ENCODE peak calls at places on chromosomes 4 and X, in five cellular contexts. One of them, this sample, is unnamed.

GRCh38 chrX:105114554-105115130 is 105.9 kb downstream of the TEX13A start:
- DNase-seq in naive thymus-derived CD4-positive, alpha-beta T cell: no peak
- DNase-seq in upper lobe of right lung: no peak
- DNase-seq in cardiac muscle cell: no peak
- DNase-seq in AG10803: no peak
- DNase-seq in this sample: no peak

GRCh38 chr4:152106113-152106763 is 345.4 kb upstream of the GATB start:
- DNase-seq in naive thymus-derived CD4-positive, alpha-beta T cell: no peak
- DNase-seq in upper lobe of right lung: no peak
- DNase-seq in cardiac muscle cell: peak
- DNase-seq in AG10803: peak
- DNase-seq in this sample: peak

GRCh38 chr4:70874268-70875156 is 27.7 kb upstream of the MOB1B start:
- DNase-seq in naive thymus-derived CD4-positive, alpha-beta T cell: no peak
- DNase-seq in upper lobe of right lung: no peak
- DNase-seq in cardiac muscle cell: no peak
- DNase-seq in AG10803: no peak
- DNase-seq in this sample: no peak

GRCh38 chr4:68498413-68499007 is 51.2 kb downstream of the TMPRSS11E start:
- DNase-seq in naive thymus-derived CD4-positive, alpha-beta T cell: peak
- DNase-seq in upper lobe of right lung: no peak
- DNase-seq in cardiac muscle cell: peak
- DNase-seq in AG10803: peak
- DNase-seq in this sample: peak

GRCh38 chr4:135192746-135193535 is 991.4 kb upstream of the PABPC4L start:
- DNase-seq in naive thymus-derived CD4-positive, alpha-beta T cell: no peak
- DNase-seq in upper lobe of right lung: no peak
- DNase-seq in cardiac muscle cell: no peak
- DNase-seq in AG10803: no peak
- DNase-seq in this sample: no peak

GRCh38 chr4:108172231-108172779 is 3.6 kb upstream of the LEF1 start:
- DNase-seq in naive thymus-derived CD4-positive, alpha-beta T cell: no peak
- DNase-seq in upper lobe of right lung: peak
- DNase-seq in cardiac muscle cell: peak
- DNase-seq in AG10803: no peak
- DNase-seq in this sample: no peak

GRCh38 chr4:170242471-170242870 is 152.7 kb upstream of the AADAT start:
- DNase-seq in naive thymus-derived CD4-positive, alpha-beta T cell: no peak
- DNase-seq in upper lobe of right lung: no peak
- DNase-seq in cardiac muscle cell: no peak
- DNase-seq in AG10803: peak
- DNase-seq in this sample: no peak

GRCh38 chrX:110851780-110852179 is 56.2 kb upstream of the CHRDL1 start:
- DNase-seq in naive thymus-derived CD4-positive, alpha-beta T cell: no peak
- DNase-seq in upper lobe of right lung: no peak
- DNase-seq in cardiac muscle cell: peak
- DNase-seq in AG10803: peak
- DNase-seq in this sample: peak

GRCh38 chrX:96684339-96685204 is at the start of gene DIAPH2:
- DNase-seq in naive thymus-derived CD4-positive, alpha-beta T cell: peak
- DNase-seq in upper lobe of right lung: peak
- DNase-seq in cardiac muscle cell: peak
- DNase-seq in AG10803: peak
- DNase-seq in this sample: peak

GRCh38 chrX:134423606-134424005 is 36.4 kb upstream of the HPRT1 start:
- DNase-seq in naive thymus-derived CD4-positive, alpha-beta T cell: no peak
- DNase-seq in upper lobe of right lung: no peak
- DNase-seq in cardiac muscle cell: peak
- DNase-seq in AG10803: peak
- DNase-seq in this sample: no peak

GRCh38 chrX:69189972-69190371 is 24.7 kb upstream of the PJA1 start:
- DNase-seq in naive thymus-derived CD4-positive, alpha-beta T cell: no peak
- DNase-seq in upper lobe of right lung: no peak
- DNase-seq in cardiac muscle cell: peak
- DNase-seq in AG10803: no peak
- DNase-seq in this sample: no peak

GRCh38 chr4:2689825-2690700 is 66.1 kb downstream of the TNIP2 start:
- DNase-seq in naive thymus-derived CD4-positive, alpha-beta T cell: no peak
- DNase-seq in upper lobe of right lung: no peak
- DNase-seq in cardiac muscle cell: no peak
- DNase-seq in AG10803: no peak
- DNase-seq in this sample: no peak

GRCh38 chrX:64394059-64394873 is 986 bp downstream of the MTMR8 start:
- DNase-seq in naive thymus-derived CD4-positive, alpha-beta T cell: no peak
- DNase-seq in upper lobe of right lung: no peak
- DNase-seq in cardiac muscle cell: no peak
- DNase-seq in AG10803: no peak
- DNase-seq in this sample: no peak

GRCh38 chrX:45508459-45508858 is 307.8 kb upstream of the DIPK2B start:
- DNase-seq in naive thymus-derived CD4-positive, alpha-beta T cell: no peak
- DNase-seq in upper lobe of right lung: no peak
- DNase-seq in cardiac muscle cell: peak
- DNase-seq in AG10803: peak
- DNase-seq in this sample: peak

GRCh38 chrX:29952016-29952415 is 263.3 kb upstream of the MAGEB2 start:
- DNase-seq in naive thymus-derived CD4-positive, alpha-beta T cell: no peak
- DNase-seq in upper lobe of right lung: no peak
- DNase-seq in cardiac muscle cell: peak
- DNase-seq in AG10803: no peak
- DNase-seq in this sample: no peak

GRCh38 chr4:151652841-151653547 is 107.8 kb downstream of the GATB start:
- DNase-seq in naive thymus-derived CD4-positive, alpha-beta T cell: no peak
- DNase-seq in upper lobe of right lung: no peak
- DNase-seq in cardiac muscle cell: peak
- DNase-seq in AG10803: peak
- DNase-seq in this sample: no peak

GRCh38 chr4:108141213-108142045 is 27.3 kb downstream of the LEF1 start:
- DNase-seq in naive thymus-derived CD4-positive, alpha-beta T cell: no peak
- DNase-seq in upper lobe of right lung: no peak
- DNase-seq in cardiac muscle cell: no peak
- DNase-seq in AG10803: peak
- DNase-seq in this sample: no peak

GRCh38 chrX:16671005-16671404 is 21.0 kb downstream of the S100G start:
- DNase-seq in naive thymus-derived CD4-positive, alpha-beta T cell: peak
- DNase-seq in upper lobe of right lung: no peak
- DNase-seq in cardiac muscle cell: peak
- DNase-seq in AG10803: peak
- DNase-seq in this sample: no peak

GRCh38 chrX:54435121-54435520 is 5.1 kb upstream of the TSR2 start:
- DNase-seq in naive thymus-derived CD4-positive, alpha-beta T cell: no peak
- DNase-seq in upper lobe of right lung: no peak
- DNase-seq in cardiac muscle cell: no peak
- DNase-seq in AG10803: no peak
- DNase-seq in this sample: no peak

GRCh38 chr4:99617374-99617773 is 40.3 kb downstream of the C4orf54 start:
- DNase-seq in naive thymus-derived CD4-positive, alpha-beta T cell: no peak
- DNase-seq in upper lobe of right lung: no peak
- DNase-seq in cardiac muscle cell: no peak
- DNase-seq in AG10803: no peak
- DNase-seq in this sample: peak

GRCh38 chr4:99612281-99612680 is 37.7 kb downstream of the MTTP start:
- DNase-seq in naive thymus-derived CD4-positive, alpha-beta T cell: no peak
- DNase-seq in upper lobe of right lung: no peak
- DNase-seq in cardiac muscle cell: no peak
- DNase-seq in AG10803: no peak
- DNase-seq in this sample: no peak

GRCh38 chr4:99612704-99613103 is 38.1 kb downstream of the MTTP start:
- DNase-seq in naive thymus-derived CD4-positive, alpha-beta T cell: no peak
- DNase-seq in upper lobe of right lung: no peak
- DNase-seq in cardiac muscle cell: no peak
- DNase-seq in AG10803: no peak
- DNase-seq in this sample: no peak

GRCh38 chr4:99614491-99614890 is 39.9 kb downstream of the MTTP start:
- DNase-seq in naive thymus-derived CD4-positive, alpha-beta T cell: no peak
- DNase-seq in upper lobe of right lung: no peak
- DNase-seq in cardiac muscle cell: no peak
- DNase-seq in AG10803: no peak
- DNase-seq in this sample: no peak

DNA sequence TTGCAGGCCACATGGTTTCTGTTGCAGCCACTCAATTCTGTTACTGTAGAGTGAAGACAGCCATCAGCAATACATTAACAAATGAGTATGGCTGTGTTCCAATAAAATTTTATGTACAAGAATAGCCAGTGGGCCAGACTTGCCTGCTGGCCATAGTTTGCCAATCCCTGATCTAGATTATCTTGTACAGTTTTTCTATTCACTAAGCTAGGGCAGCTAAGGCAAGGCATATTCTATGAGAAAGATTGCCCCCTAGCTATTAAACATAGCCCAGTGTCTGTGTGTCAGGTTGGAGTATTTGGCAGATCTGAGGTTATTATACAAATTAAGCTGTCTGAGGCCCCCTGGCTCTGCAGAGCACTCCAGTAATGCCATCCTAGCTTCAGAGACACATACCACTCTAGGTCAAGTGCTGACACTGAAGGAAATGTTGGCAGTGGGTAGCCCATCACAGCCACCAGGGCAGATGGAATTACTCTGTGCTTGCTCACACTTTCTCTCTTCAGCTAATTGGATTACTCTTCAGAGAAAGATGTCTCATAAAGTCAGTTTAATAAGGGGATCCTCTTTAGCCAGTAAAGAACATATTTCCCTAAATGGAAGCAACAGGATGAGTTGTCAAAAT is 40.7 kb downstream of the MTTP start:
- DNase-seq in naive thymus-derived CD4-positive, alpha-beta T cell: no peak
- DNase-seq in upper lobe of right lung: no peak
- DNase-seq in cardiac muscle cell: no peak
- DNase-seq in AG10803: no peak
- DNase-seq in this sample: no peak
- H3K4me3 ChIP-seq in naive thymus-derived CD4-positive, alpha-beta T cell: no peak
- H3K4me3 ChIP-seq in upper lobe of right lung: no peak
- H3K4me3 ChIP-seq in cardiac muscle cell: no peak
- H3K4me3 ChIP-seq in AG10803: no peak
- H3K4me3 ChIP-seq in this sample: no peak

GRCh38 chr4:184416913-184417734 is 57.2 kb downstream of the IRF2 start:
- DNase-seq in naive thymus-derived CD4-positive, alpha-beta T cell: peak
- DNase-seq in upper lobe of right lung: no peak
- DNase-seq in cardiac muscle cell: peak
- DNase-seq in AG10803: no peak
- DNase-seq in this sample: no peak
- H3K4me3 ChIP-seq in naive thymus-derived CD4-positive, alpha-beta T cell: peak
- H3K4me3 ChIP-seq in upper lobe of right lung: peak
- H3K4me3 ChIP-seq in cardiac muscle cell: no peak
- H3K4me3 ChIP-seq in AG10803: peak
- H3K4me3 ChIP-seq in this sample: no peak

DNA sequence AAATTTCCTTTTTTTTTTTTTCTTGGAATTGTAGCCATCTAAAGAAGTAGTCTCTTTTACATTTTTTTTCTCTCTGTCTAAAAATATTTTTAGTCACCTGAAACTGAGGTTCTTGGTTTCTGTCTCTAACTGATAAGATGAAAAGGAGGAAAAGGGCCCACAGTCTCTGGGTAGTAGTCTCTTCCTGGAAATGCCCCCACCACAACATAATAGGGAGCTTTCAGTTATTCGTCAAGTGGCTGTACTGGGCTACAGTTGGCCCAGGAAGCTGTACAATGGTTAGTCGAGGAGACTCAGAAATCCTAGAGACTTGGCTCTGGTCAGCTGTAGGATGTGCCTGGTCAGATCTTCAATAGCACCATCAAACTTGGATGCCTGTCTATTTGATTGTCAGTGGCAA is 163.4 kb downstream of the ACTRT1 start:
- DNase-seq in naive thymus-derived CD4-positive, alpha-beta T cell: no peak
- DNase-seq in upper lobe of right lung: no peak
- DNase-seq in cardiac muscle cell: no peak
- DNase-seq in AG10803: no peak
- DNase-seq in this sample: no peak
- H3K4me3 ChIP-seq in naive thymus-derived CD4-positive, alpha-beta T cell: no peak
- H3K4me3 ChIP-seq in upper lobe of right lung: no peak
- H3K4me3 ChIP-seq in cardiac muscle cell: no peak
- H3K4me3 ChIP-seq in AG10803: no peak
- H3K4me3 ChIP-seq in this sample: no peak

GRCh38 chrX:129981207-129981553 is 1.3 kb upstream of the BCORL1 start:
- DNase-seq in naive thymus-derived CD4-positive, alpha-beta T cell: no peak
- DNase-seq in upper lobe of right lung: no peak
- DNase-seq in cardiac muscle cell: no peak
- DNase-seq in AG10803: no peak
- DNase-seq in this sample: no peak
- H3K4me3 ChIP-seq in naive thymus-derived CD4-positive, alpha-beta T cell: peak
- H3K4me3 ChIP-seq in upper lobe of right lung: no peak
- H3K4me3 ChIP-seq in cardiac muscle cell: peak
- H3K4me3 ChIP-seq in AG10803: peak
- H3K4me3 ChIP-seq in this sample: peak

GRCh38 chr4:89331197-89331596 is 23.6 kb upstream of the GPRIN3 start:
- DNase-seq in naive thymus-derived CD4-positive, alpha-beta T cell: no peak
- DNase-seq in upper lobe of right lung: no peak
- DNase-seq in cardiac muscle cell: no peak
- DNase-seq in AG10803: no peak
- DNase-seq in this sample: no peak
- H3K4me3 ChIP-seq in naive thymus-derived CD4-positive, alpha-beta T cell: no peak
- H3K4me3 ChIP-seq in upper lobe of right lung: no peak
- H3K4me3 ChIP-seq in cardiac muscle cell: no peak
- H3K4me3 ChIP-seq in AG10803: no peak
- H3K4me3 ChIP-seq in this sample: no peak

GRCh38 chr4:972651-973424 is 531 bp downstream of the DGKQ start:
- DNase-seq in naive thymus-derived CD4-positive, alpha-beta T cell: peak
- DNase-seq in upper lobe of right lung: peak
- DNase-seq in cardiac muscle cell: peak
- DNase-seq in AG10803: peak
- DNase-seq in this sample: peak
- H3K4me3 ChIP-seq in naive thymus-derived CD4-positive, alpha-beta T cell: peak
- H3K4me3 ChIP-seq in upper lobe of right lung: peak
- H3K4me3 ChIP-seq in cardiac muscle cell: peak
- H3K4me3 ChIP-seq in AG10803: peak
- H3K4me3 ChIP-seq in this sample: peak

GRCh38 chrX:140765043-140765784 is 55.7 kb downstream of the LINC00632 start:
- DNase-seq in naive thymus-derived CD4-positive, alpha-beta T cell: no peak
- DNase-seq in upper lobe of right lung: no peak
- DNase-seq in cardiac muscle cell: peak
- DNase-seq in AG10803: peak
- DNase-seq in this sample: peak
- H3K4me3 ChIP-seq in naive thymus-derived CD4-positive, alpha-beta T cell: no peak
- H3K4me3 ChIP-seq in upper lobe of right lung: peak
- H3K4me3 ChIP-seq in cardiac muscle cell: peak
- H3K4me3 ChIP-seq in AG10803: peak
- H3K4me3 ChIP-seq in this sample: peak

DNA sequence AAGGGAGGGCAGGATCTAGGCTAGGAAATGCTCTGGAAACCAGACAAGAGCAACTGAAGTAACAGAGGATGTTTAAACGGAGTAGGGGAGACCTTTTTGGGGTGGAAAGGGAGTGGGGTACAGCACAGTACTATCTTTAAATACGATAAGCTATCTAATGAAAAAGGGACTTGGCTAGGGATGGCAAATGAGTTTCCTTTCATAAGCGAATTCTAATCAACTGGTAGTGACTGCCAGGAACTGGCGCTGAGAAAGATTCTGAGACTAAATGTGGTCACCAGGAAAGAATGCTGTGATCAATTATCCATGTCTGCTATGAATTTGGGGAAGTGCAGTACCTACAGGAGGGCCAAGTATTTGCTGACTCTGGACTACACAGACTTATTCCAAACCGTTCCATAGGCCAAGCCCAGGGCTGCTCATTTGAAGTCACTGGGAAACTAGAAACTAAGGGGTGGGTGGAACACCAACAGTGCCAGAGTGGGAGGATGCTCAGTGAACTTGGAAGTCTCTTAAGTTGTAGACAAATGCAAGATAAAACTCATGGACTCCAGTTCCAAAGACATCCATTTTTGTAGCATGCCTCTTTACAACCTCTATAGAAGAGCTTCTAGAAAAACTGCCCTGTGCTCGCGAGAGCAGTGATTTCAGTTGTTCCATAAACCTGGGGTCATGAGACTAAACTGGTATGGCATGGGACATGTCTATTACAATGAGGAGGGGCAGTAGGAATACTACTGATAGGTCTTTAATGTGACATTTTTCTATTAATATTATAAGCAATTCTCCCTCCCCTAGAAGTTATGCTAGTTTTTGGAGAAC is 2.0 kb downstream of the TRAPPC2 start:
- DNase-seq in naive thymus-derived CD4-positive, alpha-beta T cell: no peak
- DNase-seq in upper lobe of right lung: no peak
- DNase-seq in cardiac muscle cell: no peak
- DNase-seq in AG10803: peak
- DNase-seq in this sample: no peak
- H3K4me3 ChIP-seq in naive thymus-derived CD4-positive, alpha-beta T cell: no peak
- H3K4me3 ChIP-seq in upper lobe of right lung: no peak
- H3K4me3 ChIP-seq in cardiac muscle cell: no peak
- H3K4me3 ChIP-seq in AG10803: no peak
- H3K4me3 ChIP-seq in this sample: no peak

This sample was measured in MG63.